ENCODE peak calls at places on chromosomes 3 and 15, in four cellular contexts. X is NB4; U is left ventricle myocardium inferior; J is CD4-positive, alpha-beta T cell. C is an unnamed sample.

GRCh38 chr3:127768346-127769008 is 53.8 kb downstream of the MGLL start:
- DNase-seq in U (no peak), X (peak), J (no peak), C (no peak)

GRCh38 chr3:112120485-112120836 is 12.6 kb downstream of the GCSAM start:
- DNase-seq in J (no peak), X (no peak), U (no peak), C (no peak)

GRCh38 chr3:46527239-46527638 is 29.5 kb downstream of the RTP3 start:
- DNase-seq in U (no peak), J (no peak), X (no peak), C (no peak)

GRCh38 chr3:141049681-141050080 is 1.5 kb upstream of the SPSB4 start:
- DNase-seq in J (no peak), X (peak), U (no peak), C (no peak)

GRCh38 chr15:39013262-39013661 is 448.6 kb upstream of the RASGRP1 start:
- DNase-seq in J (no peak), X (no peak), U (no peak), C (no peak)

GRCh38 chr3:160986060-160986459 is 119.1 kb downstream of the B3GALNT1 start:
- DNase-seq in U (no peak), J (no peak), X (no peak), C (no peak)

GRCh38 chr3:190183121-190183520 is 62.4 kb upstream of the P3H2 start:
- DNase-seq in X (no peak), U (no peak), J (no peak), C (peak)

GRCh38 chr3:150096700-150097587 is 126.2 kb upstream of the PFN2 start:
- DNase-seq in J (no peak), U (no peak), X (no peak), C (no peak)

GRCh38 chr15:41944313-41944940 is 27.9 kb downstream of the EHD4 start:
- DNase-seq in U (peak), X (no peak), J (no peak), C (no peak)

GRCh38 chr3:69462022-69462825 is 76.3 kb upstream of the FRMD4B start:
- DNase-seq in J (no peak), X (no peak), U (no peak), C (no peak)

GRCh38 chr3:8668216-8668615 is 23.6 kb upstream of the SSUH2 start:
- DNase-seq in X (no peak), U (no peak), J (no peak), C (no peak)

GRCh38 chr3:69370156-69370944 is 15.5 kb downstream of the FRMD4B start:
- DNase-seq in J (no peak), U (peak), X (peak), C (no peak)

GRCh38 chr3:146218880-146219866 is 31.7 kb downstream of the PLSCR4 start:
- DNase-seq in X (peak), J (peak), U (no peak), C (peak)

GRCh38 chr15:35431281-35431680 is 114.7 kb downstream of the DPH6 start:
- DNase-seq in X (no peak), U (no peak), J (no peak), C (no peak)

GRCh38 chr3:99666201-99666600 is 27.8 kb downstream of the COL8A1 start:
- DNase-seq in X (no peak), J (no peak), U (no peak), C (no peak)

GRCh38 chr3:139302084-139302800 is 41.6 kb upstream of the MRPS22 start:
- DNase-seq in U (peak), X (peak), J (no peak), C (no peak)

GRCh38 chr15:29090617-29091466 is 178.8 kb downstream of the NSMCE3 start:
- DNase-seq in U (no peak), X (peak), J (peak), C (peak)

GRCh38 chr3:41129731-41130130 is 69.6 kb upstream of the CTNNB1 start:
- DNase-seq in U (no peak), J (no peak), X (no peak), C (no peak)

GRCh38 chr3:133758969-133759739 is 13.0 kb downstream of the TF start:
- DNase-seq in U (no peak), J (no peak), X (no peak), C (no peak)

GRCh38 chr15:99176757-99177156 is 71.9 kb downstream of the SYNM start:
- DNase-seq in U (no peak), J (no peak), X (no peak), C (no peak)

GRCh38 chr3:134660046-134660441 is 9.2 kb upstream of the KY start:
- DNase-seq in J (no peak), X (no peak), U (no peak), C (no peak)

GRCh38 chr3:11545186-11545851 is 98.4 kb downstream of the VGLL4 start:
- DNase-seq in U (no peak), J (no peak), X (no peak), C (no peak)

GRCh38 chr3:42830437-42831320 is 21.4 kb downstream of the ACKR2 start:
- DNase-seq in J (no peak), U (no peak), X (peak), C (no peak)

GRCh38 chr15:82739086-82739485 is 29.4 kb upstream of the AP3B2 start:
- DNase-seq in J (no peak), X (no peak), U (no peak), C (no peak)
- TF ChIP-seq CTCF in J (no peak), X (no peak), U (no peak), C (no peak)

DNA sequence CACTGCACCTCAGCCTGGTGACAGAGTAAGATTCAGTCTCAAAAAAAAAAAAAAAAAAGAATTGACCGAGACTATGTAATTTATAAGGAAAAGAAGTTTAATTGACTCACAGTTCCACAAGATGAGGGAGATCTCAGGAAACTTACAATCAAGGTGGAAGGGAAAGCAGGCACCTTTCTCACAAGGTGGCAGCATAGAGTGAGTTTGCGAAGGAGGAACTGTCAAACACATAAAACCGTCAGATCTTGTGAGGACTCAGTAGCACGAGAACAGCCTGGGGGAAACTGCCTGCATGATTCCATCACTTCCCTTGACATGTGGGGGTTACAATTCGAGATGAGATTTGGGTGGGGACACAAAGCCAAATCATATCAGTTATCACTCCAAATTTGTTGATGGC is 380.9 kb downstream of the EDEM1 start:
- DNase-seq in J (no peak), X (peak), U (no peak), C (no peak)
- TF ChIP-seq CTCF in J (no peak), X (peak), U (no peak), C (no peak)

GRCh38 chr3:194985031-194985578 is 285.9 kb downstream of the XXYLT1 start:
- DNase-seq in J (no peak), X (peak), U (peak), C (no peak)
- TF ChIP-seq CTCF in J (no peak), X (peak), U (peak), C (no peak)

GRCh38 chr15:25682349-25682748 is 180.8 kb downstream of the ATP10A start:
- DNase-seq in U (peak), J (no peak), X (no peak), C (no peak)

GRCh38 chr15:25685216-25685569 is 177.9 kb downstream of the ATP10A start:
- DNase-seq in U (no peak), J (no peak), X (no peak), C (no peak)

GRCh38 chr15:25684521-25685215 is 178.5 kb downstream of the ATP10A start:
- DNase-seq in J (no peak), X (no peak), U (no peak), C (no peak)

GRCh38 chr15:25683415-25683814 is 179.7 kb downstream of the ATP10A start:
- DNase-seq in J (no peak), X (no peak), U (no peak), C (no peak)

DNA sequence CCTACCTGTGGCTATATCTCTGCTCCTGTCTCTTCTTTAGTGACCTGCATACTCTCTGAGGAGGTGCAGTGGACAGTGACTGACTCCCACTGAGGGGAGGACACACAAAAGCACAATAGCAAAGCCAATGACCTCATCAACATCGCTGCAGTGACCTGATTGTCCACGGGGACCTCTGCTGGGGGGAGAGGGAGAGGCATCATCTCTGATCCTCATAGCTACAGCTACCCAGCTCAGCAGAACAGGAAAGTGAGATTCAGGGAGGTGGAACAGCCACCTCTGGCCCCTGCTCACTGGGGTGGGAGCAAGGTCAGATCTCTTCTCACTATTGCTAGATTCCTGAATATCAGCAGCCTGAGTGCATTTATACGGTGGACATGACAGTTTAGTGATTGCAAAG is 179.2 kb downstream of the ATP10A start:
- DNase-seq in U (no peak), J (no peak), X (no peak), C (no peak)
- TF ChIP-seq CTCF in U (no peak), J (no peak), X (no peak), C (no peak)

GRCh38 chr15:88255496-88256171 is 905 bp downstream of the NTRK3 start:
- DNase-seq in J (no peak), U (no peak), X (no peak), C (no peak)

GRCh38 chr15:88256261-88257230 is at the start of gene NTRK3:
- DNase-seq in J (no peak), X (no peak), U (no peak), C (no peak)

GRCh38 chr15:88255109-88255495 is 1.4 kb downstream of the NTRK3 start:
- DNase-seq in U (no peak), J (no peak), X (no peak), C (no peak)

GRCh38 chr15:88257311-88257901 is 867 bp upstream of the NTRK3 start:
- DNase-seq in X (no peak), J (no peak), U (no peak), C (no peak)

GRCh38 chr15:88258021-88258641 is 1.6 kb upstream of the NTRK3 start:
- DNase-seq in X (no peak), J (no peak), U (no peak), C (no peak)
- TF ChIP-seq CTCF in X (peak), J (no peak), U (peak), C (peak)

GRCh38 chr3:67386446-67386845 is 268.0 kb downstream of the SUCLG2 start:
- DNase-seq in U (no peak), X (no peak), J (no peak), C (no peak)

GRCh38 chr3:67381667-67382272 is 272.6 kb downstream of the SUCLG2 start:
- DNase-seq in J (no peak), U (no peak), X (peak), C (no peak)

GRCh38 chr3:67383379-67383778 is 271.0 kb downstream of the SUCLG2 start:
- DNase-seq in J (no peak), U (no peak), X (no peak), C (no peak)

GRCh38 chr3:67382551-67382950 is 271.9 kb downstream of the SUCLG2 start:
- DNase-seq in U (no peak), J (no peak), X (no peak), C (no peak)

GRCh38 chr3:67384790-67385397 is 269.5 kb downstream of the SUCLG2 start:
- DNase-seq in J (peak), U (no peak), X (peak), C (peak)
- TF ChIP-seq CTCF in J (peak), U (peak), X (peak), C (peak)

C was measured in GM13976.